ENCODE peak calls at places on chromosomes 11 and 22, in ten cellular contexts. G is transverse colon, X is sigmoid colon, V is spleen, C is H1, Z is K562, E is HCT116, U is suprapubic skin, W is HepG2, Q is stomach. P is an unnamed sample.
A peak's percentile ranks its signal among the peaks of the same experiment; 100 is the strongest.

GRCh38 chr11:69052343-69053168 is 3.8 kb downstream of the TPCN2 start:
- DNase-seq in U (no peak), E (no peak), Z (no peak), X (no peak), G (no peak), V (no peak), C (no peak), Q (no peak), W (no peak), P (no peak)

GRCh38 chr11:3086671-3087150 is 29.5 kb upstream of the CARS1 start:
- DNase-seq in Z (no peak), C (no peak), V (no peak), U (no peak), X (no peak), Q (no peak), G (no peak), E (no peak), W (peak; percentile 52), P (no peak)

GRCh38 chr11:93059074-93059957 is 89.9 kb downstream of the MTNR1B start:
- DNase-seq in U (no peak), C (no peak), Q (no peak), Z (no peak), W (no peak), V (no peak), E (no peak), X (no peak), G (no peak), P (no peak)

GRCh38 chr11:94740975-94741707 is 27.0 kb upstream of the AMOTL1 start:
- DNase-seq in G (no peak), W (peak; percentile 41), Q (no peak), U (no peak), V (no peak), E (peak; percentile 48), C (peak; percentile 62), X (peak; percentile 74), Z (peak; percentile 27), P (peak; percentile 29)

GRCh38 chr11:121661796-121662508 is 209.2 kb upstream of the SORL1-AS1 start:
- DNase-seq in Q (no peak), X (no peak), G (no peak), V (no peak), U (no peak), C (no peak), Z (no peak), W (no peak), E (no peak), P (no peak)

GRCh38 chr11:77151804-77152513 is 23.9 kb downstream of the MYO7A start:
- DNase-seq in Z (no peak), Q (no peak), X (no peak), G (peak; percentile 40), W (no peak), V (no peak), E (no peak), C (no peak), U (no peak), P (no peak)

GRCh38 chr22:38148252-38148651 is 33.4 kb downstream of the PLA2G6 start:
- DNase-seq in Q (no peak), E (peak; percentile 39), C (no peak), W (no peak), V (no peak), Z (no peak), X (peak; percentile 5), G (no peak), U (no peak), P (no peak)

GRCh38 chr22:31084811-31085492 is 3.8 kb downstream of the SMTN start:
- DNase-seq in Z (peak; percentile 80), C (peak; percentile 95), V (peak; percentile 96), X (peak; percentile 96), Q (peak; percentile 91), G (peak; percentile 90), E (no peak), W (no peak), U (peak; percentile 96), P (peak; percentile 90)

GRCh38 chr11:133386262-133386661 is 146.0 kb downstream of the OPCML start:
- DNase-seq in X (no peak), C (no peak), Z (no peak), V (no peak), G (no peak), E (no peak), W (no peak), U (no peak), Q (no peak), P (no peak)

GRCh38 chr11:32830796-32831195 is 1.1 kb downstream of the PRRG4 start:
- DNase-seq in V (no peak), X (no peak), G (no peak), W (no peak), E (no peak), U (no peak), Z (no peak), C (no peak), Q (no peak), P (no peak)

GRCh38 chr11:32829680-32830412 is at the start of gene PRRG4:
- DNase-seq in X (peak; percentile 67), Z (no peak), G (peak; percentile 87), V (peak; percentile 90), Q (peak; percentile 85), U (no peak), E (no peak), W (no peak), C (peak; percentile 80), P (peak; percentile 71)

GRCh38 chr11:32827276-32827675 is 2.5 kb upstream of the PRRG4 start:
- DNase-seq in C (no peak), E (no peak), Q (no peak), V (no peak), X (no peak), G (no peak), W (no peak), Z (no peak), U (no peak), P (no peak)

GRCh38 chr11:32830413-32830738 is 649 bp downstream of the PRRG4 start:
- DNase-seq in X (no peak), C (no peak), V (no peak), U (no peak), Z (no peak), W (peak; percentile 62), G (peak; percentile 71), E (no peak), Q (peak; percentile 65), P (peak; percentile 56)

DNA sequence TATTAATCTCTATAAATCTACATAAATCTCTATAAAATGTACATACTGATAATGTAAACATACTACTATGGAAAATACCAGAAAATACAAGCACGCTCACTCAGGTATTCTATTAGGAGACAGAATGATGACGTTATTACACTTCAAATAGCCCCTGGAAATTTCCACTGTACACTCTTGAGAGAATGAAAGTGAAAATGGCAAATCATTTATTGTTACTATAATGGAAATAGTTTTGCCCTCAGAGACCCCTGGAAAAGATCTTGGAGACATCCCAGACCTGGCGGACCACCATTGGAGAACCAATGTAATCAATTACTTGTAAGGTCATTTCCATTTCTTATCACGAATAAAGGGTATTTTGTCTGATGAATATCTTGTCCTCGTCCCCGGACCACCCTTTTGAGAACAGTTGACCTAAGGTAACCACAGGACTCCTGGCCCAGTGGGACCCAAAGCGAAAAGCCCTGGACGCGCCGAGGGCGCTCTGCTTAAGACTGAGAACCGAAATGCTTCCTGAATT is 509 bp upstream of the PRRG4 start:
- DNase-seq in U (no peak), E (no peak), V (no peak), Q (no peak), G (no peak), X (no peak), W (no peak), C (no peak), Z (no peak), P (no peak)
- TF ChIP-seq POLR2A in U (no peak), E (peak; percentile 35), V (no peak), Q (no peak), G (peak; percentile 79), X (no peak), W (no peak), C (no peak), Z (no peak), P (no peak)

GRCh38 chr22:48555606-48556005 is 1272.1 kb downstream of the BRD1 start:
- DNase-seq in Z (no peak), U (no peak), X (no peak), C (no peak), Q (no peak), V (no peak), G (no peak), E (no peak), W (no peak), P (no peak)
- TF ChIP-seq CTCF in Z (no peak), U (no peak), X (no peak), C (no peak), Q (no peak), V (no peak), G (no peak), E (no peak), W (no peak), P (no peak)

GRCh38 chr11:108097179-108097578 is 24.2 kb upstream of the ACAT1 start:
- DNase-seq in E (no peak), Z (no peak), U (no peak), G (no peak), Q (no peak), X (no peak), W (no peak), V (no peak), C (no peak), P (no peak)

DNA sequence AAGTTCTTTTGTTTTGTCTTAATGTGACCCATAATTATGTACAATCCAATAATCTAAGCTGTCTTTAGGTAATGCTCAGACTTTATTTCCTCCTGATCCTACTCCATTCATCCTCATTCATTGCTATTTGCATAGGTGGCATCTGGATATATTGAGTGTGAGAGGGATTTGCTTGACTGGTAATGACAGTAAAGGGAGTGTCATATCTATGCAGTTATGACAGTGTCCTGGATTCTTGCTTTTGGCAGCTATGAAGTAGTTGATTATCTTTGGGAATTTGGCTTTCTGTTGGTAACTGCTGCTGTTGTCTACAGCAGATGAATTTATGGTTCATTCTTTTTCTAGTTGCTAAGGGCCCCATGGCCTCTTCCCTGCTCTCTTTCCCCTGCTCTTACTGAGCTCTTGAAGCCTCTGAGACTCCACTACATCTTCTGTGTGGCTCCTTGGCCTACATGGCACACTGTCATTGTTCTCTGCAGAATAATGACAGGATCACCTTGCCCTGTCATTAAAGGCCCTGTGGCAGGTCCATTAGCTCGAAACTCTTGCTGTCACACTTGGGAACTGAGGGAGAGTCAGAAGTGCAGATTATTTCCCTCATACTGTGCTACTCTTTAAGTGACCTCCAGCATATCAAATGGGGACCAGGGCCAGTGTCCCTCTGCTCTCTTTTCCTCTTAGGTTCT is 20.1 kb upstream of the ACAT1 start:
- DNase-seq in W (no peak), V (no peak), G (no peak), E (no peak), Z (no peak), U (no peak), X (no peak), Q (no peak), C (no peak), P (no peak)
- TF ChIP-seq POLR2AphosphoS5 in W (no peak), V (no peak), G (no peak), E (no peak), Z (no peak), U (no peak), X (no peak), Q (no peak), C (no peak), P (no peak)

DNA sequence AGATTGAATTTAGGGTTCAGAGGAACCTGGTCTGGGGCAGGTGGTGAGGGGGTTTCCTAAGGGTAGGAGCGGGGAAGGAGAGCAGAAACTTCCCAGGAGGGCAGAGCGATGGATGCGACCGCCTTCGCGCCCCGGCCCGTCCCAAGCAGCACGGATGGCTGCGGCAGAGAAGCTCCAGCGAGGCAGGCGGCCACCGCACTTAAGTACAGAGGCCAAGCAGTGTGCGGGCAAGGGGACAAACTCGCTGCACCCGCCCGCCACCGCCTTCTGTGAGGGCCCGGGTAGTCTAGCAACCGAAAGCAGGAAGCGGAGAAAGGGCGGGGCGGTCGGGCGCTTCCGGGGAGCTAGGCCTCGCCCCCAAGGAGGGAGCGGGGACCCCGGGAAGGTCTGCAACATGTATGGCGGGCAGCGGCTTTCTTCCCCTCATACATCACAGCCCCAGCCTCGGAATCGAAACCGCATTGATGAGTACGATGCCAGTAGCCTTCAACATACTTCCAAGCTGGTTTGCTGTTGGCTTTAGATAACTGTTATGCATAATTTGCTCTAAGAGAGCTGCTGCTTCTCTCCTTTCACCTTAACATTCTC is at the start of gene AGBL2:
- DNase-seq in Q (peak; percentile 76), U (peak; percentile 92), W (peak; percentile 68), E (no peak), C (peak; percentile 88), G (peak; percentile 89), V (peak; percentile 97), X (peak; percentile 86), Z (peak; percentile 72), P (peak; percentile 67)
- TF ChIP-seq POLR2A in Q (no peak), U (peak; percentile 29), W (peak; percentile 35), E (no peak), C (peak; percentile 82), G (peak; percentile 79), V (no peak), X (peak; percentile 8), Z (peak; percentile 66), P (peak; percentile 48)